ENCODE peak calls at places on chromosome 21, in four cellular contexts. W, K, J and A are unnamed samples.

GRCh38 chr21:31366825-31367224 is 22.8 kb upstream of the TIAM1 start:
- DNase-seq in W (no peak), K (peak; percentile 53), J (no peak), A (no peak)

GRCh38 chr21:46255166-46255565 is 26.6 kb upstream of the LSS start:
- DNase-seq in W (no peak), K (no peak), J (no peak), A (no peak)

GRCh38 chr21:26834181-26834945 is 10.8 kb downstream of the ADAMTS1 start:
- DNase-seq in W (no peak), K (no peak), J (no peak), A (no peak)

GRCh38 chr21:21612446-21612845 is 614.2 kb downstream of the NCAM2 start:
- DNase-seq in W (no peak), K (no peak), J (no peak), A (no peak)

GRCh38 chr21:18244721-18245486 is at the start of gene CHODL:
- DNase-seq in W (no peak), K (no peak), J (no peak), A (no peak)

GRCh38 chr21:31877558-31877957 is 4.7 kb downstream of the HUNK start:
- DNase-seq in W (no peak), K (no peak), J (no peak), A (no peak)

GRCh38 chr21:35616090-35616489 is 444.2 kb downstream of the SETD4 start:
- DNase-seq in W (no peak), K (no peak), J (no peak), A (peak; percentile 5)

GRCh38 chr21:16425297-16425696 is 695.5 kb downstream of the USP25 start:
- DNase-seq in W (no peak), K (no peak), J (no peak), A (no peak)

GRCh38 chr21:32257952-32258785 is 20.7 kb downstream of the MIS18A start:
- DNase-seq in W (peak; percentile 76), K (peak; percentile 76), J (peak; percentile 76), A (peak; percentile 62)

GRCh38 chr21:24045775-24046215 is 1561.5 kb downstream of the MRPL39 start:
- DNase-seq in W (peak; percentile 70), K (peak; percentile 55), J (no peak), A (peak; percentile 30)

GRCh38 chr21:17900281-17900989 is 81.3 kb upstream of the C21orf91 start:
- DNase-seq in W (no peak), K (no peak), J (no peak), A (no peak)

GRCh38 chr21:36913247-36914169 is 53.0 kb downstream of the HLCS start:
- DNase-seq in W (no peak), K (no peak), J (no peak), A (no peak)

GRCh38 chr21:31660134-31660565 is 657 bp downstream of the SOD1 start:
- DNase-seq in W (no peak), K (peak; percentile 22), J (no peak), A (no peak)

GRCh38 chr21:21383126-21383525 is 384.9 kb downstream of the NCAM2 start:
- DNase-seq in W (no peak), K (no peak), J (no peak), A (no peak)

GRCh38 chr21:34147835-34148804 is 74.7 kb downstream of the MRPS6 start:
- DNase-seq in W (no peak), K (no peak), J (no peak), A (no peak)

GRCh38 chr21:27569091-27569490 is 602.2 kb upstream of the ADAMTS5 start:
- DNase-seq in W (no peak), K (no peak), J (no peak), A (no peak)

GRCh38 chr21:36713746-36714145 is 14.8 kb downstream of the SIM2 start:
- DNase-seq in W (no peak), K (no peak), J (no peak), A (no peak)

GRCh38 chr21:33856893-33857527 is 58.6 kb downstream of the ATP5PO start:
- DNase-seq in W (no peak), K (no peak), J (no peak), A (no peak)

GRCh38 chr21:34336756-34337391 is 26.9 kb upstream of the KCNE2 start:
- DNase-seq in W (no peak), K (no peak), J (no peak), A (no peak)

GRCh38 chr21:16587671-16588379 is 858.0 kb downstream of the USP25 start:
- DNase-seq in W (no peak), K (peak; percentile 13), J (no peak), A (no peak)

GRCh38 chr21:34345091-34345871 is 18.5 kb upstream of the KCNE2 start:
- DNase-seq in W (peak; percentile 33), K (no peak), J (no peak), A (no peak)

GRCh38 chr21:31264574-31264973 is 79.5 kb downstream of the TIAM1 start:
- DNase-seq in W (no peak), K (no peak), J (no peak), A (no peak)

GRCh38 chr21:17491716-17492414 is 21.0 kb upstream of the CXADR start:
- DNase-seq in W (no peak), K (peak; percentile 23), J (no peak), A (no peak)

GRCh38 chr21:23936224-23936623 is 1671.1 kb downstream of the MRPL39 start:
- DNase-seq in W (no peak), K (no peak), J (peak; percentile 11), A (peak; percentile 2)

GRCh38 chr21:16534408-16535099 is 804.8 kb downstream of the USP25 start:
- DNase-seq in W (peak; percentile 50), K (peak; percentile 48), J (no peak), A (peak; percentile 67)

GRCh38 chr21:34599534-34600101 is 15.3 kb downstream of the RCAN1 start:
- DNase-seq in W (no peak), K (no peak), J (no peak), A (no peak)

GRCh38 chr21:15210235-15210678 is 145.5 kb upstream of the NRIP1 start:
- DNase-seq in W (peak; percentile 69), K (no peak), J (no peak), A (no peak)

GRCh38 chr21:40386301-40386911 is 460.6 kb downstream of the DSCAM start:
- DNase-seq in W (peak; percentile 50), K (peak; percentile 56), J (peak; percentile 42), A (peak; percentile 51)

GRCh38 chr21:18334066-18334465 is 69.5 kb downstream of the TMPRSS15 start:
- DNase-seq in W (no peak), K (no peak), J (no peak), A (no peak)

GRCh38 chr21:27346041-27346448 is 379.2 kb upstream of the ADAMTS5 start:
- DNase-seq in W (no peak), K (no peak), J (no peak), A (no peak)

DNA sequence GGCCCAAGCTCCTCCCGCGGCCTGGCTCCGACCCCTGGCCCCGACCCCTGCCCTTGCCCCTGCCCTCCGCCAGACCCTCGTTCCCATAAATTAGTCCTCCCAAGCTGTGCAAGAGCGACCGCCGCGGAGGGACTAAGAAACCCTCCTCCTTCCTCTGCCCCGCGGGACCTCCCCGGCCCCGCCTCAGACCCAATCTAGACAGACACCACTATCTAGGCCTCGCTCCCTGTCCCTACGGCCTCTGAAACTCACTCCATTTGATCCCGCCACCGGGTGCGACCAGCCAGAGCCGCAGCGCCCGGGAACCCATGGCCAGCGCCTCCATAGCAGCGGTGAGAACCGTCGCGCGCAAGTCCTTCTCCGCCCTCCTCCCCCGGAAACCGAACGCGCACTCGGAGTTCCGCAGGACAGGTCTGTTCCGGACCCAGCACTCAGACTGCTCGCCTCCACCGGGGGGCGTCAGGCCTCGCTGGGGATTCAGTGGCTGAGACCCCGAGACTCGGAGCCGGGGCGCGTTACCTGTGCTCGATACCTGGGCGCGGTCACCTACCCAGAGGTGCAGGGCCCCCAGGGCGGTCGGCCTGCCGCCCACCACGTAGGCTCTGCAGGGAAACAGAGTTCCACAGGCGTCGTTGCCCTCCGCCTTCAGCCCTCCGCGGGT is at the start of gene MRPL39:
- DNase-seq in W (peak; percentile 93), K (peak; percentile 67), J (peak; percentile 89), A (peak; percentile 92)
- TF ChIP-seq POLR2A in W (peak; percentile 38), K (no peak), J (peak; percentile 97), A (peak; percentile 79)

GRCh38 chr21:38298833-38299232 is 42.0 kb downstream of the KCNJ15 start:
- DNase-seq in W (no peak), K (no peak), J (no peak), A (no peak)
- TF ChIP-seq POLR2A in W (no peak), K (no peak), J (no peak), A (no peak)

DNA sequence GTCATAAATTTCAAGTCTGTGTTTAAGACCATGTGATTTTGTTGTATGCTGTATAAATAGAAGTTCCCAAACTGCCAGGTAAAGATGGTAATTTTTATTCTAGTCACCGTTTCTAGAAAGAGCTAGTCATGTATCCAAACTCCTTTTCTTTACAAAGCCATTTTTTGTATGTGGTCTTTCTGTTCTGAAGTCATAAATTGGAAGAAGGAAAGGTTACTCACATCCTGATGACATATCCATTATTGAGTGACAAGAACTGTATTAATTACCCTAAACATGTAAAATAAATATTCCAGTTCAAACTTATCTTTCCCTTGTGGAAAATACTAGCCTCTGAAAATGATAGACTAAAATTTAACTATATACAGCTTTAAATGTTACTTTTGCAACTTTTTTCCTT is 104.7 kb downstream of the POFUT2 start:
- DNase-seq in W (no peak), K (no peak), J (no peak), A (no peak)
- TF ChIP-seq POLR2A in W (no peak), K (no peak), J (no peak), A (no peak)

GRCh38 chr21:41954654-41955499 is 1.1 kb upstream of the C2CD2 start:
- DNase-seq in W (no peak), K (no peak), J (no peak), A (peak; percentile 39)

GRCh38 chr21:41952568-41953248 is 1.1 kb downstream of the C2CD2 start:
- DNase-seq in W (no peak), K (no peak), J (no peak), A (no peak)

GRCh38 chr21:41953249-41953830 is 478 bp downstream of the C2CD2 start:
- DNase-seq in W (no peak), K (no peak), J (no peak), A (peak; percentile 57)

GRCh38 chr21:41955516-41955915 is 1.7 kb upstream of the C2CD2 start:
- DNase-seq in W (no peak), K (no peak), J (no peak), A (no peak)

DNA sequence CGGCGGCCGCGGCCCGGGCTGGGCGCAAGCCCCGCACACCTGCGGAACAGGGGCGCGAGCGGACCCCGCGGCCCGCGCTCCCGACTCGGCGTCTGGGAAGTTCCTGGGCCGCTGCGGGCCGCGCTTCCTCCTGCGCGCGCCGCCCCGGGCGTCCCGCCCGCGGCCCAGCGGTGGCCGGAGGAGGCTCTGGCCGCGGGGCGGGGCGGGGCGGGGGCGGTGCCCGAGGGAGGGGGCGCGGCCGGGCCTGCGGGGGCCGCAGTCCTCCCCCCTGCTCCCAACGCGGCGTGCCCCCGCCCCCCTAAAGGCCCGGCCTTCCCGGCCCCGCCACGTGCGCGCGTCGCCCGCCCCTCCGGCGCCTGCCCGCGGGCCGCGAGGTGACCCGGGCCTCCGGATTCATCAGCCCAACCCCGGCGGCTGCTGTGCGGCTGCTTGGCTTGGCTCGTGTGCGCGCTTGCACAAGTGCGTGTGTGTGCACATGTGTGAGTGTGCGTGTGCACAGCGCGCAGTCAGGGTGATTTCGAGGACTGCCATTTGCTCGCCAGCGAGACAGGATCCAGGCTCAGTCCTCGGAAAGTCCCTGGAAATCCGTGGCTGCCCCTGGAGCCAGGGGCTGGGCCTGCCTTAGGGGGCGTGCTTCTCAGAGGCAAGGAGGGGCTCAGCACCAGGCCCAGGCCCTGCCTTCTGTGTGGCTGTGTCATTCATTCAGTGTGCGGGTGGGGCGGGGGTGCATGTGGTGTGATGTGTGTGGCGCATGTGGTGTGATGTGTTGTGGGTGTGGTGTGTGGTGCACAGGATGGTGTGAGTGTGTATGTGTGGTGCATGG is at the start of gene C2CD2:
- DNase-seq in W (peak; percentile 65), K (no peak), J (peak; percentile 100), A (peak; percentile 82)
- TF ChIP-seq POLR2A in W (no peak), K (no peak), J (no peak), A (no peak)

GRCh38 chr21:22762463-22762862 is 1764.3 kb downstream of the NCAM2 start:
- DNase-seq in W (no peak), K (no peak), J (no peak), A (no peak)
- TF ChIP-seq POLR2A in W (no peak), K (no peak), J (no peak), A (no peak)